ENCODE peak calls at places on chromosomes 1 and 21, in four cellular contexts. F is stomach, T is left colon, E is LoVo. U is an unnamed sample.

GRCh38 chr1:20074725-20075171 is 4.8 kb downstream of the PLA2G5 start:
- DNase-seq in F (no peak), T (no peak), E (no peak), U (no peak)

GRCh38 chr21:33651965-33652680 is 9.8 kb downstream of the ITSN1 start:
- DNase-seq in F (no peak), T (no peak), E (no peak), U (no peak)

GRCh38 chr21:41634211-41634694 is 126.3 kb upstream of the TMPRSS2 start:
- DNase-seq in F (no peak), T (peak), E (peak), U (no peak)

GRCh38 chr1:155910621-155911121 is 478 bp downstream of the RIT1 start:
- DNase-seq in F (peak), T (peak), E (no peak), U (no peak)

GRCh38 chr1:53304527-53304926 is 23.3 kb downstream of the LRP8 start:
- DNase-seq in F (no peak), T (no peak), E (no peak), U (no peak)

GRCh38 chr1:182368369-182368768 is 23.2 kb downstream of the GLUL start:
- DNase-seq in F (no peak), T (no peak), E (no peak), U (no peak)

GRCh38 chr1:89980605-89981004 is 14.3 kb upstream of the ZNF326 start:
- DNase-seq in F (no peak), T (no peak), E (no peak), U (no peak)

GRCh38 chr1:230548357-230548756 is 93.9 kb upstream of the COG2 start:
- DNase-seq in F (no peak), T (peak), E (no peak), U (no peak)

GRCh38 chr1:68285046-68285445 is 52.7 kb upstream of the WLS start:
- DNase-seq in F (no peak), T (no peak), E (no peak), U (no peak)

GRCh38 chr1:38190978-38191377 is 144.4 kb upstream of the POU3F1 start:
- DNase-seq in F (no peak), T (no peak), E (no peak), U (no peak)

GRCh38 chr1:203428981-203429599 is 46.5 kb upstream of the PRELP start:
- DNase-seq in F (peak), T (peak), E (no peak), U (no peak)

GRCh38 chr21:44527983-44528633 is 11.9 kb downstream of the KRTAP10-1 start:
- DNase-seq in F (no peak), T (no peak), E (no peak), U (peak)

GRCh38 chr1:87961992-87962391 is 633.3 kb downstream of the LMO4 start:
- DNase-seq in F (no peak), T (no peak), E (no peak), U (no peak)

GRCh38 chr1:117161887-117162286 is 40.3 kb upstream of the TRIM45 start:
- DNase-seq in F (no peak), T (no peak), E (peak), U (no peak)

GRCh38 chr1:181010789-181011188 is 11.9 kb downstream of the STX6 start:
- DNase-seq in F (no peak), T (no peak), E (no peak), U (no peak)

GRCh38 chr1:48903291-48903690 is 126.6 kb upstream of the BEND5 start:
- DNase-seq in F (no peak), T (no peak), E (no peak), U (no peak)

GRCh38 chr21:26597023-26597422 is 23.9 kb upstream of the CYYR1 start:
- DNase-seq in F (no peak), T (no peak), E (no peak), U (no peak)

GRCh38 chr1:212941452-212941851 is 8.9 kb upstream of the VASH2 start:
- DNase-seq in F (no peak), T (no peak), E (no peak), U (no peak)

GRCh38 chr1:26066857-26067256 is 573 bp downstream of the TRIM63 start:
- DNase-seq in F (peak), T (no peak), E (no peak), U (peak)

GRCh38 chr1:108503062-108503740 is 53.1 kb downstream of the NBPF6 start:
- DNase-seq in F (no peak), T (no peak), E (peak), U (peak)

GRCh38 chr1:218674280-218674773 is 329.2 kb downstream of the TGFB2 start:
- DNase-seq in F (no peak), T (no peak), E (peak), U (peak)

GRCh38 chr1:2412773-2413494 is 570 bp upstream of the PEX10 start:
- DNase-seq in F (no peak), T (peak), E (peak), U (peak)

GRCh38 chr1:44049839-44050238 is 18.6 kb upstream of the SLC6A9 start:
- DNase-seq in F (no peak), T (no peak), E (no peak), U (no peak)

GRCh38 chr1:203536575-203536974 is 42.6 kb downstream of the OPTC start:
- DNase-seq in F (no peak), T (no peak), E (no peak), U (no peak)

GRCh38 chr1:184242507-184242943 is 144.3 kb upstream of the C1orf21 start:
- DNase-seq in F (no peak), T (no peak), E (peak), U (peak)